ENCODE peak calls at places on chromosomes 11 and 22, in six cellular contexts. W is tibial nerve, K is testis, B is AG04450, Q is lower lobe of right lung, V is tibial artery. N is an unnamed sample.

GRCh38 chr11:62880231-62880802 is 379 bp upstream of the SLC3A2 start:
- DNase-seq in W (no peak), K (peak), B (peak), Q (peak), V (peak), N (no peak)

GRCh38 chr22:24514241-24515024 is 19.3 kb downstream of the UPB1 start:
- DNase-seq in W (no peak), K (no peak), B (no peak), Q (no peak), V (no peak), N (no peak)

GRCh38 chr22:46044718-46045458 is 67.9 kb upstream of the WNT7B start:
- DNase-seq in W (no peak), K (no peak), B (no peak), Q (peak), V (peak), N (peak)

GRCh38 chr22:42365337-42365865 is 66.8 kb downstream of the NFAM1 start:
- DNase-seq in W (peak), K (peak), B (no peak), Q (no peak), V (no peak), N (no peak)

GRCh38 chr11:112073941-112074811 is at the start of the genes NKAPD1 and PIH1D2:
- DNase-seq in W (peak), K (peak), B (peak), Q (peak), V (peak), N (peak)

GRCh38 chr11:86741489-86742435 is 58.6 kb upstream of the PRSS23 start:
- DNase-seq in W (no peak), K (no peak), B (no peak), Q (no peak), V (no peak), N (no peak)

GRCh38 chr11:69510471-69511357 is 29.3 kb downstream of the LINC01488 start:
- DNase-seq in W (no peak), K (no peak), B (no peak), Q (peak), V (no peak), N (no peak)

GRCh38 chr11:60872952-60873524 is 5.7 kb downstream of the ZP1 start:
- DNase-seq in W (no peak), K (no peak), B (peak), Q (peak), V (no peak), N (peak)

GRCh38 chr22:49947296-49947622 is 13.3 kb upstream of the PIM3 start:
- DNase-seq in W (no peak), K (no peak), B (no peak), Q (no peak), V (no peak), N (no peak)

GRCh38 chr11:61023086-61024035 is 51.9 kb downstream of the CD6 start:
- DNase-seq in W (no peak), K (no peak), B (no peak), Q (no peak), V (no peak), N (peak)

GRCh38 chr11:40168461-40168860 is 1291.0 kb downstream of the LRRC4C start:
- DNase-seq in W (no peak), K (no peak), B (no peak), Q (no peak), V (no peak), N (no peak)

GRCh38 chr11:77094841-77095365 is 7.7 kb upstream of the OMP start:
- DNase-seq in W (no peak), K (no peak), B (no peak), Q (peak), V (no peak), N (no peak)

GRCh38 chr22:31274017-31274416 is 18.3 kb downstream of the PIK3IP1 start:
- DNase-seq in W (no peak), K (no peak), B (no peak), Q (no peak), V (no peak), N (no peak)

GRCh38 chr11:126115820-126116319 is 53.2 kb upstream of the CDON start:
- DNase-seq in W (peak), K (peak), B (peak), Q (peak), V (peak), N (peak)

GRCh38 chr11:14396289-14396688 is 37.3 kb upstream of the RRAS2 start:
- DNase-seq in W (no peak), K (no peak), B (no peak), Q (no peak), V (no peak), N (no peak)

GRCh38 chr11:46560300-46561025 is 33.4 kb downstream of the AMBRA1 start:
- DNase-seq in W (no peak), K (no peak), B (no peak), Q (no peak), V (no peak), N (no peak)

GRCh38 chr11:113271551-113272245 is 42.7 kb upstream of the TTC12 start:
- DNase-seq in W (no peak), K (no peak), B (no peak), Q (no peak), V (no peak), N (no peak)

GRCh38 chr11:124740277-124740882 is 638 bp downstream of the NRGN start:
- DNase-seq in W (no peak), K (no peak), B (no peak), Q (peak), V (no peak), N (peak)

GRCh38 chr11:2752923-2753322 is 53.1 kb upstream of the KCNQ1OT1 start:
- DNase-seq in W (no peak), K (no peak), B (no peak), Q (peak), V (no peak), N (no peak)

GRCh38 chr22:28889625-28890024 is 6.3 kb downstream of the ZNRF3 start:
- DNase-seq in W (no peak), K (no peak), B (no peak), Q (no peak), V (no peak), N (no peak)

GRCh38 chr11:1825039-1825740 is 9.6 kb upstream of the SYT8 start:
- DNase-seq in W (no peak), K (peak), B (no peak), Q (peak), V (no peak), N (peak)

GRCh38 chr11:124109377-124109776 is 5.9 kb upstream of the VWA5A start:
- DNase-seq in W (no peak), K (no peak), B (no peak), Q (no peak), V (no peak), N (no peak)

GRCh38 chr11:38593649-38594048 is 1995.6 kb upstream of the RAG2 start:
- DNase-seq in W (no peak), K (no peak), B (peak), Q (no peak), V (no peak), N (no peak)

GRCh38 chr11:71248656-71249055 is 3.7 kb downstream of the SHANK2 start:
- DNase-seq in W (no peak), K (no peak), B (no peak), Q (no peak), V (peak), N (peak)

GRCh38 chr11:36131719-36132349 is 157.4 kb downstream of the COMMD9 start:
- DNase-seq in W (peak), K (peak), B (no peak), Q (no peak), V (peak), N (no peak)

GRCh38 chr22:45934659-45935341 is 42.2 kb downstream of the WNT7B start:
- DNase-seq in W (no peak), K (peak), B (peak), Q (no peak), V (no peak), N (no peak)

GRCh38 chr11:134398079-134398444 is 14.0 kb downstream of the B3GAT1 start:
- DNase-seq in W (no peak), K (no peak), B (no peak), Q (no peak), V (no peak), N (no peak)

GRCh38 chr11:117188620-117189081 is 10.1 kb downstream of the SIDT2 start:
- DNase-seq in W (no peak), K (no peak), B (no peak), Q (peak), V (peak), N (no peak)

GRCh38 chr11:118790357-118791014 is 478 bp downstream of the DDX6 start:
- DNase-seq in W (peak), K (peak), B (no peak), Q (peak), V (peak), N (peak)

GRCh38 chr22:42716221-42716620 is 4.4 kb downstream of the A4GALT start:
- DNase-seq in W (no peak), K (no peak), B (no peak), Q (no peak), V (no peak), N (no peak)

GRCh38 chr11:93530468-93530826 is 12.7 kb downstream of the SMCO4 start:
- DNase-seq in W (no peak), K (no peak), B (no peak), Q (no peak), V (no peak), N (no peak)
- H3K27ac ChIP-seq in W (peak), K (peak), B (peak), Q (peak), V (peak), N (no peak)

GRCh38 chr22:20246368-20247009 is 21.6 kb downstream of the RTN4R start:
- DNase-seq in W (no peak), K (no peak), B (no peak), Q (no peak), V (no peak), N (no peak)

GRCh38 chr22:20243545-20244249 is 24.4 kb downstream of the RTN4R start:
- DNase-seq in W (no peak), K (peak), B (peak), Q (peak), V (no peak), N (peak)

GRCh38 chr22:20245577-20246367 is 22.3 kb downstream of the RTN4R start:
- DNase-seq in W (no peak), K (no peak), B (no peak), Q (no peak), V (no peak), N (no peak)

GRCh38 chr22:20244250-20244648 is 23.9 kb downstream of the RTN4R start:
- DNase-seq in W (no peak), K (no peak), B (no peak), Q (no peak), V (no peak), N (no peak)

GRCh38 chr22:20244744-20245576 is 23.2 kb downstream of the RTN4R start:
- DNase-seq in W (no peak), K (no peak), B (no peak), Q (no peak), V (no peak), N (no peak)
- H3K27ac ChIP-seq in W (peak), K (no peak), B (no peak), Q (no peak), V (no peak), N (peak)

GRCh38 chr22:48210812-48211211 is 1448.4 kb downstream of the TBC1D22A start:
- DNase-seq in W (no peak), K (no peak), B (no peak), Q (no peak), V (no peak), N (no peak)
- H3K27ac ChIP-seq in W (no peak), K (no peak), B (no peak), Q (no peak), V (no peak), N (no peak)

GRCh38 chr11:8011383-8011782 is 24.2 kb downstream of the EIF3F start:
- DNase-seq in W (no peak), K (no peak), B (no peak), Q (no peak), V (no peak), N (no peak)
- H3K27ac ChIP-seq in W (no peak), K (no peak), B (peak), Q (no peak), V (no peak), N (no peak)

GRCh38 chr22:22929381-22930221 is 42.0 kb downstream of the IGLL5 start:
- DNase-seq in W (no peak), K (no peak), B (no peak), Q (no peak), V (no peak), N (no peak)
- H3K27ac ChIP-seq in W (no peak), K (no peak), B (no peak), Q (no peak), V (no peak), N (peak)

GRCh38 chr22:20105456-20106204 is 10.3 kb upstream of the RANBP1 start:
- DNase-seq in W (no peak), K (no peak), B (no peak), Q (peak), V (no peak), N (no peak)
- H3K27ac ChIP-seq in W (no peak), K (no peak), B (no peak), Q (no peak), V (no peak), N (no peak)

GRCh38 chr22:27686534-27686933 is 115.0 kb downstream of the MN1 start:
- DNase-seq in W (no peak), K (peak), B (peak), Q (no peak), V (peak), N (no peak)

GRCh38 chr22:27684856-27685255 is 116.7 kb downstream of the MN1 start:
- DNase-seq in W (no peak), K (no peak), B (no peak), Q (no peak), V (no peak), N (no peak)

GRCh38 chr22:27687984-27688545 is 113.5 kb downstream of the MN1 start:
- DNase-seq in W (no peak), K (no peak), B (no peak), Q (no peak), V (no peak), N (no peak)

GRCh38 chr22:27685515-27685914 is 116.0 kb downstream of the MN1 start:
- DNase-seq in W (no peak), K (no peak), B (no peak), Q (no peak), V (no peak), N (no peak)

GRCh38 chr22:27685971-27686370 is 115.6 kb downstream of the MN1 start:
- DNase-seq in W (no peak), K (no peak), B (no peak), Q (no peak), V (no peak), N (no peak)
- H3K27ac ChIP-seq in W (peak), K (no peak), B (no peak), Q (no peak), V (peak), N (no peak)

GRCh38 chr11:27373856-27374602 is 11.0 kb upstream of the CCDC34 start:
- DNase-seq in W (no peak), K (no peak), B (no peak), Q (no peak), V (no peak), N (no peak)
- H3K27ac ChIP-seq in W (no peak), K (no peak), B (no peak), Q (no peak), V (no peak), N (no peak)

GRCh38 chr11:64853709-64854108 is 9.3 kb upstream of the CDC42BPG start:
- DNase-seq in W (no peak), K (no peak), B (no peak), Q (no peak), V (no peak), N (no peak)
- H3K27ac ChIP-seq in W (peak), K (no peak), B (no peak), Q (peak), V (peak), N (peak)

GRCh38 chr11:3782963-3783362 is 14.4 kb downstream of the NUP98 start:
- DNase-seq in W (no peak), K (no peak), B (no peak), Q (no peak), V (no peak), N (no peak)
- H3K27ac ChIP-seq in W (no peak), K (no peak), B (no peak), Q (no peak), V (no peak), N (no peak)